ENCODE peak calls at places on chromosome 10, in four cellular contexts. One of them, this sample, is unnamed.
A peak's percentile ranks its signal among the peaks of the same experiment; 100 is the strongest.

GRCh38 chr10:60399343-60399742 is 9.7 kb upstream of the ANK3 start:
- DNase-seq in heart right ventricle: no peak
- DNase-seq in endodermal cell: no peak
- DNase-seq in Peyer's patch: no peak
- DNase-seq in this sample: no peak

GRCh38 chr10:6576326-6576725 is 3.8 kb downstream of the PRKCQ start:
- DNase-seq in Peyer's patch: no peak
- DNase-seq in heart right ventricle: no peak
- DNase-seq in endodermal cell: no peak
- DNase-seq in this sample: no peak

GRCh38 chr10:29804025-29804852 is 169.5 kb upstream of the SVIL start:
- DNase-seq in heart right ventricle: peak; percentile 29
- DNase-seq in endodermal cell: no peak
- DNase-seq in Peyer's patch: peak; percentile 50
- DNase-seq in this sample: peak; percentile 35

GRCh38 chr10:97224483-97225435 is 39.0 kb upstream of the SLIT1 start:
- DNase-seq in Peyer's patch: no peak
- DNase-seq in heart right ventricle: no peak
- DNase-seq in endodermal cell: no peak
- DNase-seq in this sample: no peak

GRCh38 chr10:18665815-18666558 is 6.8 kb downstream of the ARL5B start:
- DNase-seq in Peyer's patch: no peak
- DNase-seq in endodermal cell: no peak
- DNase-seq in heart right ventricle: no peak
- DNase-seq in this sample: no peak

GRCh38 chr10:63554666-63555065 is 33.5 kb downstream of the REEP3 start:
- DNase-seq in heart right ventricle: no peak
- DNase-seq in Peyer's patch: peak; percentile 84
- DNase-seq in endodermal cell: no peak
- DNase-seq in this sample: peak; percentile 59

GRCh38 chr10:74371696-74372095 is 220.7 kb downstream of the ADK start:
- DNase-seq in Peyer's patch: no peak
- DNase-seq in heart right ventricle: no peak
- DNase-seq in endodermal cell: no peak
- DNase-seq in this sample: no peak

GRCh38 chr10:115624448-115624847 is 531.3 kb downstream of the ATRNL1 start:
- DNase-seq in Peyer's patch: no peak
- DNase-seq in heart right ventricle: no peak
- DNase-seq in endodermal cell: no peak
- DNase-seq in this sample: no peak

GRCh38 chr10:986137-986825 is 2.0 kb upstream of the GTPBP4 start:
- DNase-seq in Peyer's patch: peak; percentile 41
- DNase-seq in heart right ventricle: no peak
- DNase-seq in endodermal cell: no peak
- DNase-seq in this sample: peak; percentile 50

GRCh38 chr10:82358486-82359097 is 483.6 kb downstream of the NRG3 start:
- DNase-seq in Peyer's patch: no peak
- DNase-seq in heart right ventricle: peak; percentile 51
- DNase-seq in endodermal cell: no peak
- DNase-seq in this sample: no peak

GRCh38 chr10:113473851-113474250 is 79.0 kb upstream of the HABP2 start:
- DNase-seq in heart right ventricle: no peak
- DNase-seq in endodermal cell: no peak
- DNase-seq in Peyer's patch: no peak
- DNase-seq in this sample: no peak

GRCh38 chr10:51246156-51246555 is 171.9 kb downstream of the PRKG1 start:
- DNase-seq in endodermal cell: no peak
- DNase-seq in Peyer's patch: no peak
- DNase-seq in heart right ventricle: no peak
- DNase-seq in this sample: no peak

GRCh38 chr10:58275261-58275660 is 6.3 kb downstream of the CISD1 start:
- DNase-seq in heart right ventricle: no peak
- DNase-seq in endodermal cell: no peak
- DNase-seq in Peyer's patch: no peak
- DNase-seq in this sample: peak; percentile 59

GRCh38 chr10:29481906-29482440 is 152.8 kb downstream of the SVIL start:
- DNase-seq in Peyer's patch: no peak
- DNase-seq in heart right ventricle: no peak
- DNase-seq in endodermal cell: no peak
- DNase-seq in this sample: no peak

GRCh38 chr10:1454428-1454827 is 282.9 kb downstream of the ADARB2 start:
- DNase-seq in endodermal cell: no peak
- DNase-seq in Peyer's patch: peak; percentile 84
- DNase-seq in heart right ventricle: no peak
- DNase-seq in this sample: no peak

GRCh38 chr10:44016589-44017482 is 368.1 kb downstream of the CXCL12 start:
- DNase-seq in heart right ventricle: no peak
- DNase-seq in Peyer's patch: no peak
- DNase-seq in endodermal cell: no peak
- DNase-seq in this sample: no peak

GRCh38 chr10:3889961-3890522 is 105.0 kb upstream of the KLF6 start:
- DNase-seq in heart right ventricle: no peak
- DNase-seq in Peyer's patch: no peak
- DNase-seq in endodermal cell: no peak
- DNase-seq in this sample: no peak

GRCh38 chr10:84499846-84500245 is 171.5 kb downstream of the CCSER2 start:
- DNase-seq in endodermal cell: peak; percentile 67
- DNase-seq in heart right ventricle: no peak
- DNase-seq in Peyer's patch: no peak
- DNase-seq in this sample: no peak

GRCh38 chr10:123117644-123118409 is 17.9 kb upstream of the HMX3 start:
- DNase-seq in endodermal cell: peak; percentile 89
- DNase-seq in Peyer's patch: no peak
- DNase-seq in heart right ventricle: no peak
- DNase-seq in this sample: no peak

GRCh38 chr10:86979977-86980448 is 11.7 kb downstream of the ADIRF start:
- DNase-seq in endodermal cell: no peak
- DNase-seq in Peyer's patch: no peak
- DNase-seq in heart right ventricle: peak; percentile 57
- DNase-seq in this sample: peak; percentile 85

GRCh38 chr10:43262043-43262901 is 4.6 kb downstream of the RASGEF1A start:
- DNase-seq in heart right ventricle: no peak
- DNase-seq in endodermal cell: peak; percentile 65
- DNase-seq in Peyer's patch: peak; percentile 36
- DNase-seq in this sample: no peak

GRCh38 chr10:90834326-90834725 is 23.5 kb downstream of the HTR7 start:
- DNase-seq in heart right ventricle: no peak
- DNase-seq in endodermal cell: no peak
- DNase-seq in Peyer's patch: no peak
- DNase-seq in this sample: no peak

GRCh38 chr10:113099431-113100298 is 149.6 kb downstream of the TCF7L2 start:
- DNase-seq in Peyer's patch: no peak
- DNase-seq in endodermal cell: peak; percentile 61
- DNase-seq in heart right ventricle: no peak
- DNase-seq in this sample: no peak

GRCh38 chr10:74957199-74958084 is 131.0 kb downstream of the KAT6B start:
- DNase-seq in heart right ventricle: no peak
- DNase-seq in endodermal cell: no peak
- DNase-seq in Peyer's patch: no peak
- DNase-seq in this sample: no peak

GRCh38 chr10:26729395-26729794 is 31.9 kb downstream of the PDSS1 start:
- DNase-seq in heart right ventricle: no peak
- DNase-seq in Peyer's patch: no peak
- DNase-seq in endodermal cell: no peak
- DNase-seq in this sample: no peak

GRCh38 chr10:97882142-97883091 is 32.8 kb downstream of the GOLGA7B start:
- DNase-seq in Peyer's patch: no peak
- DNase-seq in endodermal cell: no peak
- DNase-seq in heart right ventricle: no peak
- DNase-seq in this sample: peak; percentile 75

GRCh38 chr10:63142136-63142535 is 9.0 kb downstream of the NRBF2 start:
- DNase-seq in endodermal cell: no peak
- DNase-seq in heart right ventricle: no peak
- DNase-seq in Peyer's patch: no peak
- DNase-seq in this sample: no peak

GRCh38 chr10:86219271-86219670 is 147.3 kb downstream of the GRID1 start:
- DNase-seq in heart right ventricle: no peak
- DNase-seq in endodermal cell: no peak
- DNase-seq in Peyer's patch: no peak
- DNase-seq in this sample: no peak

GRCh38 chr10:1399431-1400120 is 337.7 kb downstream of the ADARB2 start:
- DNase-seq in heart right ventricle: no peak
- DNase-seq in endodermal cell: peak; percentile 47
- DNase-seq in Peyer's patch: peak; percentile 18
- DNase-seq in this sample: no peak

GRCh38 chr10:99347672-99348071 is 18.5 kb downstream of the CNNM1 start:
- DNase-seq in Peyer's patch: no peak
- DNase-seq in heart right ventricle: no peak
- DNase-seq in endodermal cell: no peak
- DNase-seq in this sample: no peak

GRCh38 chr10:44468525-44468924 is 83.6 kb upstream of the CXCL12 start:
- DNase-seq in heart right ventricle: no peak
- DNase-seq in Peyer's patch: no peak
- DNase-seq in endodermal cell: no peak
- DNase-seq in this sample: no peak

GRCh38 chr10:35420044-35420443 is 83.7 kb downstream of the CCNY start:
- DNase-seq in heart right ventricle: no peak
- DNase-seq in endodermal cell: no peak
- DNase-seq in Peyer's patch: no peak
- DNase-seq in this sample: no peak

GRCh38 chr10:14648042-14648765 is 126.5 kb downstream of the FAM107B start:
- DNase-seq in heart right ventricle: peak; percentile 89
- DNase-seq in endodermal cell: peak; percentile 60
- DNase-seq in Peyer's patch: peak; percentile 91
- DNase-seq in this sample: peak; percentile 64

GRCh38 chr10:89088901-89089300 is 98.3 kb downstream of the FAS start:
- DNase-seq in Peyer's patch: no peak
- DNase-seq in endodermal cell: no peak
- DNase-seq in heart right ventricle: no peak
- DNase-seq in this sample: no peak

GRCh38 chr10:3666525-3667302 is 118.3 kb downstream of the KLF6 start:
- DNase-seq in Peyer's patch: peak; percentile 68
- DNase-seq in endodermal cell: no peak
- DNase-seq in heart right ventricle: no peak
- DNase-seq in this sample: peak; percentile 17

GRCh38 chr10:12919574-12919973 is 81.9 kb downstream of the CCDC3 start:
- DNase-seq in Peyer's patch: no peak
- DNase-seq in endodermal cell: no peak
- DNase-seq in heart right ventricle: no peak
- DNase-seq in this sample: no peak

GRCh38 chr10:19654576-19654975 is 161.7 kb upstream of the PLXDC2 start:
- DNase-seq in Peyer's patch: no peak
- DNase-seq in heart right ventricle: no peak
- DNase-seq in endodermal cell: no peak
- DNase-seq in this sample: no peak

GRCh38 chr10:86261933-86262665 is 104.5 kb downstream of the GRID1 start:
- DNase-seq in endodermal cell: peak; percentile 84
- DNase-seq in heart right ventricle: no peak
- DNase-seq in Peyer's patch: peak; percentile 46
- DNase-seq in this sample: peak; percentile 52

DNA sequence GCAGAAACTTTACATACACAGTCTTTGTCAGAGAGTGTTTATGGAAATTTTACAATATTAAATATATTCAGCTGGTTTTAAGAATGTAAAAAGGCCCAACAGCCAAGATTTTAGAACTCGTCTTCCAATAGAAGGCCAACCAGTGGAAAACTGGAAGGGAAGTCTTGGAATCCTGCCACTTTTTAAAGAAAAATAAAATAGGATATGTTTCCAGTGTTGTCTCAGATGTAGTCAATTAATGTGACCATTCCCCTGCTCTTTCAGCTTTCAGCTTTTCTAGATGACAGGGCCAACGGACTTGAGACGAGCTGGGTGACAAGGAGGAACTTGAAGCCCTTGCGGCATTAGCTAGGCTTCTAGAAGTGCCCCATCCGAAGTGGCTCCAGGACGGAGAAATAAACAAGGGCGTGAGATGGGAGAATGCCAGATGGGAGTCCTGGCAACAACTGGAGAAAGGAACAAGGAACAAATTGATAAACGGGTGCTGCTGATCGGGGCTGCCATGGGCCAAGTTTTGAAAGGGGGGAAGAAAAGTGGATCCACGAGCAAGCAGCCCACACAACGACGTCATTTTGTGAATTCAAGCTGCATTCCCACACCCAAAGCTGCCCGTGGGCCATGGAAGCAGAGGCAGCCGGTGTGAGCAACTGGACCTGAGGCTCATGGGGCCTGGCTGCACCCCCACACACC is 42.3 kb downstream of the CTBP2 start:
- DNase-seq in heart right ventricle: no peak
- DNase-seq in Peyer's patch: peak; percentile 61
- DNase-seq in endodermal cell: no peak
- DNase-seq in this sample: peak; percentile 64
- H3K4me1 ChIP-seq in heart right ventricle: peaks cover 92% of the 10 kb centered on the region
- H3K4me1 ChIP-seq in Peyer's patch: peaks cover 78% of the 10 kb centered on the region
- H3K4me1 ChIP-seq in endodermal cell: no peaks in the 10 kb centered on the region
- H3K4me1 ChIP-seq in this sample: peaks cover 44% of the 10 kb centered on the region

DNA sequence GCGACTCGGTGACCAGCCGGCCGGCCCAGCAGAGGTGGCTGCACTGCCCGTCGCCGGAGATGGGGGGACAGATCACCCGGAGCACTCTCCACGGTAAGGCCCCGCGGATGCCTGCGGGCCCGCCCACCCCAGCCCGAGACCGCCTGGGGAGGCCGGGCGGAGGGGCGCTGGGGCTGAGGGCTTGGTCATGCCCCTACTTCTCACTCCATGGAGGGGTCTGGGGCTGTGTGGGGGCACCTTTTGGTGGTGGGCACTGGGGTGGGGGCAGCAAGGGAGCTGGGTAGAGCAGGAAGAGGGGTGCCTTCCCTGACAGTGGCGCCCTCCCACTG is 61.8 kb downstream of the NEURL1 start:
- DNase-seq in heart right ventricle: no peak
- DNase-seq in endodermal cell: no peak
- DNase-seq in Peyer's patch: no peak
- DNase-seq in this sample: no peak
- H3K4me3 ChIP-seq in heart right ventricle: peak overlapping the region; percentile 56
- H3K4me3 ChIP-seq in endodermal cell: peak overlapping the region; percentile 23
- H3K4me3 ChIP-seq in Peyer's patch: peak overlapping the region; percentile 58
- H3K4me3 ChIP-seq in this sample: peak overlapping the region; percentile 10

GRCh38 chr10:79094412-79095175 is 25.8 kb downstream of the ZMIZ1 start:
- DNase-seq in endodermal cell: no peak
- DNase-seq in heart right ventricle: no peak
- DNase-seq in Peyer's patch: no peak
- DNase-seq in this sample: no peak
- H3K4me1 ChIP-seq in endodermal cell: peaks cover 21% of the 10 kb centered on the region
- H3K4me1 ChIP-seq in heart right ventricle: peaks cover 99% of the 10 kb centered on the region
- H3K4me1 ChIP-seq in Peyer's patch: peaks cover 96% of the 10 kb centered on the region
- H3K4me1 ChIP-seq in this sample: peaks cover 4% of the 10 kb centered on the region

DNA sequence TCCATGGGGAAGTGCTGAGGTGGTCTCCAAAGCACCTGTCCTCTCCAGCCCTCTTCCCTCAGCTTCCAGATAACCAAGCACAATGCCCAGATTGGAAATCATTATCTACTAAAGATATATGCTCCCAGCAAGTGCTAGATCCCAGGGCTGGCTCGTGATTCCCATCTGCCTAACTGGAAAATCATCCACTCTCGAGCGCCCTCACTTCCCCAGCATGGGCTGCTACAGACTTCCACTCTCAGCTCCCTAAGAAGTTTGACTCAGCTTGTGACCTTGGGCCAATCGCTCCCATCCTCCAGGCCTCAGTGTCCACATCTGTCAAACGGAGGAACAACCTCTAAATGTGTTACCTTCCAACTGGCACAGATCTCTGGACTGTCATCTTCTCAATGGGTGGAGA is 112.4 kb upstream of the ZMIZ1 start:
- DNase-seq in Peyer's patch: no peak
- DNase-seq in endodermal cell: peak; percentile 75
- DNase-seq in heart right ventricle: no peak
- DNase-seq in this sample: no peak
- H3K4me3 ChIP-seq in Peyer's patch: no peak overlapping the region
- H3K4me3 ChIP-seq in endodermal cell: no peak overlapping the region
- H3K4me3 ChIP-seq in heart right ventricle: no peak overlapping the region
- H3K4me3 ChIP-seq in this sample: no peak overlapping the region